ENCODE peak calls at places on chromosomes 4 and X, in nine cellular contexts. X is fibroblast of the conjunctiva, C is SK-N-SH, A is GM23338, E is adrenal gland, V is lower lobe of right lung, K is ELR, Y is NCI-H82, J is HTR-8/SVneo. Z is an unnamed sample.

GRCh38 chr4:43379001-43379400 is 486.5 kb downstream of the GRXCR1 start:
- DNase-seq in X (no peak), C (no peak), A (no peak), E (no peak), V (no peak), K (no peak), Y (peak), J (no peak), Z (no peak)

GRCh38 chr4:124937993-124938392 is 225.5 kb upstream of the ANKRD50 start:
- DNase-seq in X (no peak), C (no peak), A (no peak), E (no peak), V (peak), K (no peak), Y (no peak), J (no peak), Z (no peak)

GRCh38 chrX:10636337-10636736 is 16.0 kb upstream of the MID1 start:
- DNase-seq in X (no peak), C (peak), A (peak), E (peak), V (no peak), K (peak), Y (peak), J (peak), Z (peak)

GRCh38 chr4:122712782-122713181 is 19.7 kb upstream of the BBS12 start:
- DNase-seq in X (no peak), C (no peak), A (no peak), E (no peak), V (no peak), K (peak), Y (no peak), J (no peak), Z (no peak)

GRCh38 chrX:3037218-3037617 is 4.1 kb upstream of the ARSF start:
- DNase-seq in X (no peak), C (no peak), A (no peak), E (no peak), V (no peak), K (no peak), Y (no peak), J (no peak), Z (no peak)

GRCh38 chr4:108881190-108881589 is 118.3 kb upstream of the ETNPPL start:
- DNase-seq in X (no peak), C (no peak), A (no peak), E (no peak), V (no peak), K (peak), Y (peak), J (no peak), Z (no peak)

GRCh38 chrX:107968623-107969022 is 13.5 kb downstream of the TEX13B start:
- DNase-seq in X (no peak), C (no peak), A (no peak), E (no peak), V (no peak), K (no peak), Y (no peak), J (no peak), Z (peak)

GRCh38 chr4:80202190-80202711 is 4.9 kb downstream of the PRDM8 start:
- DNase-seq in X (no peak), C (no peak), A (peak), E (peak), V (peak), K (peak), Y (no peak), J (peak), Z (no peak)

GRCh38 chrX:11458175-11458574 is 165.0 kb downstream of the AMELX start:
- DNase-seq in X (no peak), C (no peak), A (no peak), E (no peak), V (no peak), K (no peak), Y (no peak), J (no peak), Z (no peak)

GRCh38 chr4:102553982-102554381 is 52.8 kb downstream of the NFKB1 start:
- DNase-seq in X (no peak), C (no peak), A (no peak), E (no peak), V (no peak), K (peak), Y (no peak), J (no peak), Z (no peak)

GRCh38 chrX:30530591-30530990 is 47.0 kb downstream of the TASL start:
- DNase-seq in X (no peak), C (no peak), A (no peak), E (no peak), V (no peak), K (peak), Y (no peak), J (no peak), Z (peak)

GRCh38 chrX:48025561-48025960 is 18.8 kb downstream of the SPACA5 start:
- DNase-seq in X (peak), C (peak), A (peak), E (peak), V (no peak), K (peak), Y (peak), J (peak), Z (no peak)

Z was measured in epithelial cell of proximal tubule.